ENCODE peak calls at places on chromosomes 5 and 9, in ten cellular contexts. One of them, this sample, is unnamed.

GRCh38 chr9:133990366-133991210 is 1.5 kb downstream of the VAV2 start:
- DNase-seq in Peyer's patch: peak
- DNase-seq in upper lobe of left lung: peak
- DNase-seq in stomach: peak
- DNase-seq in A549: peak
- DNase-seq in HepG2: peak
- DNase-seq in K562: no peak
- DNase-seq in NB4: no peak
- DNase-seq in heart left ventricle: peak
- DNase-seq in adrenal gland: peak
- DNase-seq in this sample: no peak

GRCh38 chr5:155260798-155261197 is 247.2 kb downstream of the KIF4B start:
- DNase-seq in Peyer's patch: no peak
- DNase-seq in upper lobe of left lung: no peak
- DNase-seq in stomach: no peak
- DNase-seq in A549: no peak
- DNase-seq in HepG2: peak
- DNase-seq in K562: no peak
- DNase-seq in NB4: peak
- DNase-seq in heart left ventricle: no peak
- DNase-seq in adrenal gland: no peak
- DNase-seq in this sample: no peak

GRCh38 chr9:92393686-92394085 is 10.7 kb downstream of the OGN start:
- DNase-seq in Peyer's patch: no peak
- DNase-seq in upper lobe of left lung: no peak
- DNase-seq in stomach: no peak
- DNase-seq in A549: no peak
- DNase-seq in HepG2: no peak
- DNase-seq in K562: no peak
- DNase-seq in NB4: no peak
- DNase-seq in heart left ventricle: no peak
- DNase-seq in adrenal gland: no peak
- DNase-seq in this sample: no peak

GRCh38 chr9:126705767-126706697 is 92.3 kb downstream of the LMX1B start:
- DNase-seq in Peyer's patch: peak
- DNase-seq in upper lobe of left lung: no peak
- DNase-seq in stomach: peak
- DNase-seq in A549: peak
- DNase-seq in HepG2: peak
- DNase-seq in K562: peak
- DNase-seq in NB4: peak
- DNase-seq in heart left ventricle: peak
- DNase-seq in adrenal gland: peak
- DNase-seq in this sample: no peak

GRCh38 chr5:74212336-74212735 is 428.2 kb downstream of the ENC1 start:
- DNase-seq in Peyer's patch: no peak
- DNase-seq in upper lobe of left lung: no peak
- DNase-seq in stomach: no peak
- DNase-seq in A549: no peak
- DNase-seq in HepG2: peak
- DNase-seq in K562: peak
- DNase-seq in NB4: peak
- DNase-seq in heart left ventricle: no peak
- DNase-seq in adrenal gland: no peak
- DNase-seq in this sample: no peak

GRCh38 chr5:61132559-61132958 is 29.7 kb downstream of the SMIM15 start:
- DNase-seq in Peyer's patch: no peak
- DNase-seq in upper lobe of left lung: no peak
- DNase-seq in stomach: no peak
- DNase-seq in A549: no peak
- DNase-seq in HepG2: no peak
- DNase-seq in K562: no peak
- DNase-seq in NB4: no peak
- DNase-seq in heart left ventricle: no peak
- DNase-seq in adrenal gland: no peak
- DNase-seq in this sample: no peak

GRCh38 chr9:784202-784601 is 57.3 kb upstream of the DMRT1 start:
- DNase-seq in Peyer's patch: no peak
- DNase-seq in upper lobe of left lung: no peak
- DNase-seq in stomach: no peak
- DNase-seq in A549: no peak
- DNase-seq in HepG2: no peak
- DNase-seq in K562: no peak
- DNase-seq in NB4: no peak
- DNase-seq in heart left ventricle: no peak
- DNase-seq in adrenal gland: no peak
- DNase-seq in this sample: no peak

GRCh38 chr9:105510024-105510423 is 47.9 kb upstream of the FKTN start:
- DNase-seq in Peyer's patch: no peak
- DNase-seq in upper lobe of left lung: no peak
- DNase-seq in stomach: no peak
- DNase-seq in A549: no peak
- DNase-seq in HepG2: no peak
- DNase-seq in K562: no peak
- DNase-seq in NB4: no peak
- DNase-seq in heart left ventricle: no peak
- DNase-seq in adrenal gland: no peak
- DNase-seq in this sample: no peak

GRCh38 chr5:171639966-171640365 is 145.7 kb upstream of the SMIM23 start:
- DNase-seq in Peyer's patch: no peak
- DNase-seq in upper lobe of left lung: no peak
- DNase-seq in stomach: no peak
- DNase-seq in A549: no peak
- DNase-seq in HepG2: no peak
- DNase-seq in K562: no peak
- DNase-seq in NB4: no peak
- DNase-seq in heart left ventricle: no peak
- DNase-seq in adrenal gland: no peak
- DNase-seq in this sample: no peak
- TF ChIP-seq POLR2A in Peyer's patch: no peak
- TF ChIP-seq POLR2A in upper lobe of left lung: no peak
- TF ChIP-seq POLR2A in stomach: no peak
- TF ChIP-seq POLR2A in A549: no peak
- TF ChIP-seq POLR2A in HepG2: no peak
- TF ChIP-seq POLR2A in K562: no peak
- TF ChIP-seq POLR2A in NB4: no peak
- TF ChIP-seq POLR2A in heart left ventricle: no peak
- TF ChIP-seq POLR2A in adrenal gland: no peak
- TF ChIP-seq POLR2A in this sample: no peak

GRCh38 chr9:130849356-130849755 is 14.3 kb downstream of the ABL1 start:
- DNase-seq in Peyer's patch: no peak
- DNase-seq in upper lobe of left lung: no peak
- DNase-seq in stomach: no peak
- DNase-seq in A549: no peak
- DNase-seq in HepG2: no peak
- DNase-seq in K562: no peak
- DNase-seq in NB4: no peak
- DNase-seq in heart left ventricle: no peak
- DNase-seq in adrenal gland: no peak
- DNase-seq in this sample: no peak

GRCh38 chr9:130845254-130845653 is 10.2 kb downstream of the ABL1 start:
- DNase-seq in Peyer's patch: no peak
- DNase-seq in upper lobe of left lung: no peak
- DNase-seq in stomach: no peak
- DNase-seq in A549: no peak
- DNase-seq in HepG2: no peak
- DNase-seq in K562: no peak
- DNase-seq in NB4: no peak
- DNase-seq in heart left ventricle: no peak
- DNase-seq in adrenal gland: no peak
- DNase-seq in this sample: no peak

GRCh38 chr9:130846487-130847305 is 11.6 kb downstream of the ABL1 start:
- DNase-seq in Peyer's patch: no peak
- DNase-seq in upper lobe of left lung: no peak
- DNase-seq in stomach: peak
- DNase-seq in A549: peak
- DNase-seq in HepG2: no peak
- DNase-seq in K562: no peak
- DNase-seq in NB4: no peak
- DNase-seq in heart left ventricle: peak
- DNase-seq in adrenal gland: peak
- DNase-seq in this sample: no peak

GRCh38 chr9:130845901-130846381 is 10.9 kb downstream of the ABL1 start:
- DNase-seq in Peyer's patch: no peak
- DNase-seq in upper lobe of left lung: no peak
- DNase-seq in stomach: no peak
- DNase-seq in A549: peak
- DNase-seq in HepG2: no peak
- DNase-seq in K562: peak
- DNase-seq in NB4: no peak
- DNase-seq in heart left ventricle: no peak
- DNase-seq in adrenal gland: no peak
- DNase-seq in this sample: no peak

GRCh38 chr9:130847306-130848217 is 12.5 kb downstream of the ABL1 start:
- DNase-seq in Peyer's patch: peak
- DNase-seq in upper lobe of left lung: no peak
- DNase-seq in stomach: peak
- DNase-seq in A549: peak
- DNase-seq in HepG2: peak
- DNase-seq in K562: no peak
- DNase-seq in NB4: peak
- DNase-seq in heart left ventricle: peak
- DNase-seq in adrenal gland: peak
- DNase-seq in this sample: no peak
- TF ChIP-seq POLR2A in Peyer's patch: no peak
- TF ChIP-seq POLR2A in upper lobe of left lung: no peak
- TF ChIP-seq POLR2A in stomach: no peak
- TF ChIP-seq POLR2A in A549: no peak
- TF ChIP-seq POLR2A in HepG2: no peak
- TF ChIP-seq POLR2A in K562: no peak
- TF ChIP-seq POLR2A in NB4: no peak
- TF ChIP-seq POLR2A in heart left ventricle: no peak
- TF ChIP-seq POLR2A in adrenal gland: peak
- TF ChIP-seq POLR2A in this sample: no peak

GRCh38 chr9:27528278-27528885 is 1.2 kb downstream of the MOB3B start:
- DNase-seq in Peyer's patch: peak
- DNase-seq in upper lobe of left lung: peak
- DNase-seq in stomach: peak
- DNase-seq in A549: no peak
- DNase-seq in HepG2: no peak
- DNase-seq in K562: peak
- DNase-seq in NB4: no peak
- DNase-seq in heart left ventricle: peak
- DNase-seq in adrenal gland: peak
- DNase-seq in this sample: peak

GRCh38 chr9:27529316-27530278 is at the start of gene MOB3B:
- DNase-seq in Peyer's patch: peak
- DNase-seq in upper lobe of left lung: peak
- DNase-seq in stomach: peak
- DNase-seq in A549: peak
- DNase-seq in HepG2: peak
- DNase-seq in K562: peak
- DNase-seq in NB4: peak
- DNase-seq in heart left ventricle: peak
- DNase-seq in adrenal gland: peak
- DNase-seq in this sample: peak

GRCh38 chr9:27527702-27528277 is 1.8 kb downstream of the MOB3B start:
- DNase-seq in Peyer's patch: no peak
- DNase-seq in upper lobe of left lung: no peak
- DNase-seq in stomach: no peak
- DNase-seq in A549: no peak
- DNase-seq in HepG2: no peak
- DNase-seq in K562: no peak
- DNase-seq in NB4: no peak
- DNase-seq in heart left ventricle: peak
- DNase-seq in adrenal gland: no peak
- DNase-seq in this sample: no peak

GRCh38 chr9:27530915-27531762 is 1.5 kb upstream of the MOB3B start:
- DNase-seq in Peyer's patch: no peak
- DNase-seq in upper lobe of left lung: no peak
- DNase-seq in stomach: no peak
- DNase-seq in A549: no peak
- DNase-seq in HepG2: no peak
- DNase-seq in K562: no peak
- DNase-seq in NB4: no peak
- DNase-seq in heart left ventricle: no peak
- DNase-seq in adrenal gland: no peak
- DNase-seq in this sample: no peak

GRCh38 chr9:27528886-27529315 is 713 bp downstream of the MOB3B start:
- DNase-seq in Peyer's patch: peak
- DNase-seq in upper lobe of left lung: peak
- DNase-seq in stomach: peak
- DNase-seq in A549: peak
- DNase-seq in HepG2: no peak
- DNase-seq in K562: peak
- DNase-seq in NB4: peak
- DNase-seq in heart left ventricle: peak
- DNase-seq in adrenal gland: peak
- DNase-seq in this sample: peak
- TF ChIP-seq POLR2A in Peyer's patch: no peak
- TF ChIP-seq POLR2A in upper lobe of left lung: peak
- TF ChIP-seq POLR2A in stomach: no peak
- TF ChIP-seq POLR2A in A549: no peak
- TF ChIP-seq POLR2A in HepG2: no peak
- TF ChIP-seq POLR2A in K562: no peak
- TF ChIP-seq POLR2A in NB4: no peak
- TF ChIP-seq POLR2A in heart left ventricle: no peak
- TF ChIP-seq POLR2A in adrenal gland: no peak
- TF ChIP-seq POLR2A in this sample: no peak

DNA sequence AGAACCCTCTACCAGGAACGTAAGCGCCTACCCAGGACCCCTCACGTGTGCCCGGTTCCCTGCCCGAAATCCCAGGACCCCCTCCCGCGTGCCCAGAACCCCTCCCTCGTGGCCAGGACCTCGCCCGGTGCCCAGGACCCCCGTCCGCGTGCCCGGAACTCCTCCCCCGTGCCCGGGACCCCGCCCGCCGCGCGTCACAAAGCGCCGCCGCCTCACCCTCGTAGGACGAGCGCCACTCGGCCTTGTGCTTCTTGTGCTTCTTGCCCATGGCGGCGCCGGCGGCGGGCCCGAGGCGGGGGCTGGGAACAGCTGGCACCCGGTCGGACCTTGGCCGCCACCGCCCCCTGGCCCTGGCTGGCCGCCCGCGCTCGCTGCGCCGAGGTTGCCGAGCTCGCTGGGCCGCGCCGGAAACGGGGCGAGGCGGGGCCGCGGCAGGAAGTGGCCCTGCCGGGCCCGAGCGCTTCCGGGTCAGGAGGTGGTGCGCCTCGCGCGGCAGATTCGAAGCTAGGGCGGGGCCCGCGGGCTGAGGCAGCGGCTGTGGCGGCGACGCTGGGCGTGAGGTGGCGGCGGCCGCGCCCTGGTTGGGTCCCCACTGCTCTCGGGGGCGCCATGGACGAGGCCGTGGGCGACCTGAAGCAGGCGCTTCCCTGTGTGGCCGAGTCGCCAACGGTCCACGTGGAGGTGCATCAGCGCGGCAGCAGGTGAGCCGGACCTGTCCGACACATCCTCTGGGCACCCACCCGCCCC is at the start of the genes BRD9 and TRIP13:
- DNase-seq in Peyer's patch: peak
- DNase-seq in upper lobe of left lung: peak
- DNase-seq in stomach: peak
- DNase-seq in A549: peak
- DNase-seq in HepG2: peak
- DNase-seq in K562: peak
- DNase-seq in NB4: peak
- DNase-seq in heart left ventricle: peak
- DNase-seq in adrenal gland: peak
- DNase-seq in this sample: peak
- TF ChIP-seq POLR2A in Peyer's patch: peak
- TF ChIP-seq POLR2A in upper lobe of left lung: peak
- TF ChIP-seq POLR2A in stomach: no peak
- TF ChIP-seq POLR2A in A549: peak
- TF ChIP-seq POLR2A in HepG2: peak
- TF ChIP-seq POLR2A in K562: peak
- TF ChIP-seq POLR2A in NB4: peak
- TF ChIP-seq POLR2A in heart left ventricle: peak
- TF ChIP-seq POLR2A in adrenal gland: no peak
- TF ChIP-seq POLR2A in this sample: peak

GRCh38 chr5:149151717-149152116 is 10.4 kb downstream of the ABLIM3 start:
- DNase-seq in Peyer's patch: no peak
- DNase-seq in upper lobe of left lung: no peak
- DNase-seq in stomach: no peak
- DNase-seq in A549: no peak
- DNase-seq in HepG2: no peak
- DNase-seq in K562: no peak
- DNase-seq in NB4: no peak
- DNase-seq in heart left ventricle: no peak
- DNase-seq in adrenal gland: no peak
- DNase-seq in this sample: no peak
- TF ChIP-seq POLR2A in Peyer's patch: no peak
- TF ChIP-seq POLR2A in upper lobe of left lung: no peak
- TF ChIP-seq POLR2A in stomach: no peak
- TF ChIP-seq POLR2A in A549: no peak
- TF ChIP-seq POLR2A in HepG2: no peak
- TF ChIP-seq POLR2A in K562: no peak
- TF ChIP-seq POLR2A in NB4: no peak
- TF ChIP-seq POLR2A in heart left ventricle: no peak
- TF ChIP-seq POLR2A in adrenal gland: no peak
- TF ChIP-seq POLR2A in this sample: no peak